ENCODE peak calls at places on chromosome 18, in ten cellular contexts. U, I, A, H, C, T, J, D, S and R are unnamed samples.
A peak's percentile ranks its signal among the peaks of the same experiment; 100 is the strongest.

GRCh38 chr18:13375302-13376255 is 157.0 kb downstream of the LDLRAD4 start:
- DNase-seq in H (no peak), A (peak; percentile 80), I (no peak), D (peak; percentile 89), U (peak; percentile 31), S (no peak), J (peak; percentile 39), C (no peak), T (peak; percentile 53), R (peak; percentile 41)

GRCh38 chr18:26429535-26429934 is 118.8 kb downstream of the KCTD1 start:
- DNase-seq in C (no peak), D (peak; percentile 74), U (peak; percentile 27), H (no peak), A (peak; percentile 50), S (peak; percentile 26), T (no peak), I (no peak), J (no peak), R (no peak)

GRCh38 chr18:49447810-49448745 is 12.4 kb downstream of the DYM start:
- DNase-seq in D (peak; percentile 68), S (peak; percentile 70), J (no peak), H (peak; percentile 51), A (peak; percentile 4), T (no peak), I (peak; percentile 21), U (peak; percentile 72), C (peak; percentile 25), R (peak; percentile 55)

GRCh38 chr18:61556316-61556715 is 223.1 kb downstream of the CDH20 start:
- DNase-seq in D (no peak), C (no peak), I (no peak), U (no peak), J (no peak), H (no peak), T (no peak), S (no peak), A (no peak), R (no peak)

GRCh38 chr18:312415-312814 is 44.6 kb upstream of the THOC1 start:
- DNase-seq in S (no peak), A (no peak), C (no peak), D (no peak), I (no peak), U (no peak), T (no peak), H (no peak), J (no peak), R (no peak)

GRCh38 chr18:79461627-79462026 is 65.9 kb downstream of the NFATC1 start:
- DNase-seq in U (no peak), A (no peak), T (no peak), D (no peak), S (no peak), H (no peak), J (no peak), C (no peak), I (no peak), R (no peak)

GRCh38 chr18:48724455-48724854 is 185.6 kb downstream of the CTIF start:
- DNase-seq in S (no peak), U (no peak), J (no peak), A (no peak), D (no peak), T (no peak), H (no peak), I (peak; percentile 52), C (no peak), R (peak; percentile 32)

GRCh38 chr18:42086288-42086687 is 131.3 kb downstream of the PIK3C3 start:
- DNase-seq in S (no peak), A (no peak), T (no peak), D (peak; percentile 94), C (no peak), U (no peak), H (no peak), I (no peak), J (no peak), R (no peak)

GRCh38 chr18:3466051-3466450 is 16.1 kb downstream of the TGIF1 start:
- DNase-seq in D (peak; percentile 75), C (no peak), H (no peak), T (no peak), S (no peak), A (no peak), J (no peak), I (no peak), U (no peak), R (no peak)

GRCh38 chr18:48896875-48897511 is 53.8 kb downstream of the SMAD7 start:
- DNase-seq in D (peak; percentile 79), J (no peak), I (peak; percentile 53), S (no peak), U (no peak), C (no peak), T (no peak), H (peak; percentile 71), A (peak; percentile 55), R (no peak)

GRCh38 chr18:9751371-9752031 is 43.4 kb downstream of the RAB31 start:
- DNase-seq in J (no peak), D (no peak), T (no peak), S (no peak), I (no peak), H (no peak), C (no peak), U (no peak), A (no peak), R (no peak)

GRCh38 chr18:7567487-7568425 is 640 bp downstream of the PTPRM start:
- DNase-seq in H (peak; percentile 58), J (no peak), U (peak; percentile 83), T (no peak), D (peak; percentile 64), I (peak; percentile 27), S (peak; percentile 36), C (no peak), A (no peak), R (peak; percentile 68)

GRCh38 chr18:57125627-57126026 is 21.3 kb upstream of the BOD1L2 start:
- DNase-seq in U (no peak), T (no peak), C (no peak), J (no peak), H (no peak), S (no peak), A (no peak), I (no peak), D (no peak), R (no peak)

GRCh38 chr18:59690216-59691045 is 6.8 kb downstream of the CCBE1 start:
- DNase-seq in I (no peak), A (no peak), H (no peak), T (no peak), C (no peak), J (no peak), S (peak; percentile 50), U (no peak), D (no peak), R (peak; percentile 54)

GRCh38 chr18:74407888-74408287 is 49.2 kb downstream of the DIPK1C start:
- DNase-seq in H (no peak), S (no peak), T (no peak), D (no peak), I (no peak), J (no peak), C (no peak), A (no peak), U (no peak), R (no peak)

GRCh38 chr18:55706893-55707292 is 118.9 kb upstream of the TCF4 start:
- DNase-seq in U (no peak), S (no peak), T (no peak), J (no peak), D (peak; percentile 78), C (no peak), I (no peak), H (no peak), A (no peak), R (no peak)

GRCh38 chr18:23862071-23862470 is 152.5 kb upstream of the TTC39C start:
- DNase-seq in D (peak; percentile 91), S (no peak), U (no peak), A (peak; percentile 78), J (no peak), T (no peak), H (no peak), C (no peak), I (no peak), R (no peak)

GRCh38 chr18:37450434-37451133 is 115.0 kb downstream of the CELF4 start:
- DNase-seq in S (no peak), H (peak; percentile 75), T (no peak), C (peak; percentile 68), U (no peak), A (no peak), I (no peak), D (peak; percentile 36), J (no peak), R (peak; percentile 96)

GRCh38 chr18:9535430-9535972 is 60.2 kb downstream of the RALBP1 start:
- DNase-seq in I (no peak), D (no peak), T (no peak), J (no peak), S (no peak), C (no peak), H (no peak), A (no peak), U (no peak), R (no peak)

GRCh38 chr18:3447035-3447894 is 2.7 kb upstream of the TGIF1 start:
- DNase-seq in T (no peak), U (peak; percentile 49), J (no peak), I (peak; percentile 61), D (no peak), H (peak; percentile 53), A (peak; percentile 59), C (no peak), S (no peak), R (no peak)

GRCh38 chr18:2906522-2907458 is 60.0 kb downstream of the EMILIN2 start:
- DNase-seq in J (peak; percentile 22), S (peak; percentile 63), D (peak; percentile 18), T (no peak), H (peak; percentile 54), A (peak; percentile 50), I (peak; percentile 70), U (peak; percentile 90), C (peak; percentile 33), R (peak; percentile 56)

GRCh38 chr18:11323359-11323819 is 174.0 kb upstream of the PIEZO2 start:
- DNase-seq in U (no peak), J (no peak), I (no peak), S (no peak), T (no peak), A (no peak), H (no peak), C (no peak), D (peak; percentile 97), R (no peak)